ENCODE peak calls at places on chromosomes 4 and X, in four cellular contexts. One of them, this sample, is unnamed.

GRCh38 chr4:54227261-54228063 is 1.6 kb upstream of the PDGFRA start:
- DNase-seq in BE2C: no peak
- DNase-seq in hepatocyte: peak
- DNase-seq in GM12865: no peak
- DNase-seq in this sample: no peak

GRCh38 chr4:153489856-153490558 is 23.8 kb downstream of the TMEM131L start:
- DNase-seq in BE2C: no peak
- DNase-seq in hepatocyte: no peak
- DNase-seq in GM12865: no peak
- DNase-seq in this sample: no peak

GRCh38 chr4:98166025-98166730 is 22.9 kb upstream of the STPG2 start:
- DNase-seq in BE2C: no peak
- DNase-seq in hepatocyte: no peak
- DNase-seq in GM12865: no peak
- DNase-seq in this sample: peak

GRCh38 chr4:82851902-82852750 is 38.8 kb downstream of the SEC31A start:
- DNase-seq in BE2C: no peak
- DNase-seq in hepatocyte: peak
- DNase-seq in GM12865: peak
- DNase-seq in this sample: peak

GRCh38 chrX:115337735-115338134 is 48.2 kb downstream of the LUZP4 start:
- DNase-seq in BE2C: no peak
- DNase-seq in hepatocyte: no peak
- DNase-seq in GM12865: no peak
- DNase-seq in this sample: no peak

GRCh38 chr4:139776235-139776634 is 110.6 kb downstream of the MGST2 start:
- DNase-seq in BE2C: no peak
- DNase-seq in hepatocyte: no peak
- DNase-seq in GM12865: no peak
- DNase-seq in this sample: no peak

GRCh38 chr4:61011051-61011450 is 189.1 kb upstream of the ADGRL3 start:
- DNase-seq in BE2C: no peak
- DNase-seq in hepatocyte: no peak
- DNase-seq in GM12865: no peak
- DNase-seq in this sample: no peak

GRCh38 chrX:68936608-68937007 is 107.8 kb downstream of the EFNB1 start:
- DNase-seq in BE2C: no peak
- DNase-seq in hepatocyte: peak
- DNase-seq in GM12865: no peak
- DNase-seq in this sample: peak

GRCh38 chrX:21528076-21528475 is 130.1 kb downstream of the KLHL34 start:
- DNase-seq in BE2C: no peak
- DNase-seq in hepatocyte: no peak
- DNase-seq in GM12865: no peak
- DNase-seq in this sample: no peak

GRCh38 chr4:47465008-47465407 is 1.5 kb upstream of the COMMD8 start:
- DNase-seq in BE2C: no peak
- DNase-seq in hepatocyte: no peak
- DNase-seq in GM12865: peak
- DNase-seq in this sample: no peak

GRCh38 chr4:38322709-38323108 is 341.3 kb upstream of the KLF3 start:
- DNase-seq in BE2C: no peak
- DNase-seq in hepatocyte: no peak
- DNase-seq in GM12865: no peak
- DNase-seq in this sample: peak

GRCh38 chr4:30718889-30719252 is 1.3 kb upstream of the PCDH7 start:
- DNase-seq in BE2C: no peak
- DNase-seq in hepatocyte: peak
- DNase-seq in GM12865: no peak
- DNase-seq in this sample: no peak

GRCh38 chr4:81084029-81084428 is 53.5 kb downstream of the BMP3 start:
- DNase-seq in BE2C: no peak
- DNase-seq in hepatocyte: peak
- DNase-seq in GM12865: no peak
- DNase-seq in this sample: peak

GRCh38 chr4:130699004-130699403 is 1603.1 kb downstream of the C4orf33 start:
- DNase-seq in BE2C: no peak
- DNase-seq in hepatocyte: no peak
- DNase-seq in GM12865: no peak
- DNase-seq in this sample: no peak

GRCh38 chr4:76007089-76007559 is at the start of gene CXCL9:
- DNase-seq in BE2C: no peak
- DNase-seq in hepatocyte: no peak
- DNase-seq in GM12865: no peak
- DNase-seq in this sample: no peak

GRCh38 chrX:54042609-54043010 is 1.7 kb downstream of the PHF8 start:
- DNase-seq in BE2C: peak
- DNase-seq in hepatocyte: peak
- DNase-seq in GM12865: peak
- DNase-seq in this sample: peak

GRCh38 chr4:95505149-95505548 is 43.6 kb downstream of the UNC5C start:
- DNase-seq in BE2C: no peak
- DNase-seq in hepatocyte: no peak
- DNase-seq in GM12865: no peak
- DNase-seq in this sample: peak

GRCh38 chr4:153497988-153498967 is 32.1 kb downstream of the TMEM131L start:
- DNase-seq in BE2C: no peak
- DNase-seq in hepatocyte: peak
- DNase-seq in GM12865: peak
- DNase-seq in this sample: no peak

GRCh38 chrX:40158036-40158706 is 60.4 kb upstream of the BCOR start:
- DNase-seq in BE2C: peak
- DNase-seq in hepatocyte: peak
- DNase-seq in GM12865: no peak
- DNase-seq in this sample: no peak

GRCh38 chr4:151000747-151001429 is 14.2 kb downstream of the LRBA start:
- DNase-seq in BE2C: no peak
- DNase-seq in hepatocyte: no peak
- DNase-seq in GM12865: no peak
- DNase-seq in this sample: no peak

GRCh38 chrX:71910526-71911022 is at the start of gene NHSL2:
- DNase-seq in BE2C: peak
- DNase-seq in hepatocyte: peak
- DNase-seq in GM12865: no peak
- DNase-seq in this sample: no peak

GRCh38 chr4:56657128-56657527 is 24.0 kb downstream of the HOPX start:
- DNase-seq in BE2C: no peak
- DNase-seq in hepatocyte: no peak
- DNase-seq in GM12865: no peak
- DNase-seq in this sample: no peak

GRCh38 chr4:143411527-143412480 is 75.1 kb downstream of the GAB1 start:
- DNase-seq in BE2C: no peak
- DNase-seq in hepatocyte: no peak
- DNase-seq in GM12865: no peak
- DNase-seq in this sample: no peak

GRCh38 chr4:73019462-73020047 is 50.0 kb downstream of the COX18 start:
- DNase-seq in BE2C: peak
- DNase-seq in hepatocyte: peak
- DNase-seq in GM12865: peak
- DNase-seq in this sample: peak

GRCh38 chr4:89379541-89380035 is 72.0 kb upstream of the GPRIN3 start:
- DNase-seq in BE2C: no peak
- DNase-seq in hepatocyte: no peak
- DNase-seq in GM12865: no peak
- DNase-seq in this sample: no peak

GRCh38 chrX:39582091-39582490 is 515.7 kb downstream of the BCOR start:
- DNase-seq in BE2C: no peak
- DNase-seq in hepatocyte: peak
- DNase-seq in GM12865: no peak
- DNase-seq in this sample: no peak

GRCh38 chrX:72123471-72124185 is 8.1 kb downstream of the RTL5 start:
- DNase-seq in BE2C: peak
- DNase-seq in hepatocyte: peak
- DNase-seq in GM12865: no peak
- DNase-seq in this sample: no peak

GRCh38 chr4:80006935-80007744 is 65.9 kb downstream of the ANTXR2 start:
- DNase-seq in BE2C: no peak
- DNase-seq in hepatocyte: peak
- DNase-seq in GM12865: no peak
- DNase-seq in this sample: no peak

GRCh38 chr4:80035336-80035735 is 37.7 kb downstream of the ANTXR2 start:
- DNase-seq in BE2C: no peak
- DNase-seq in hepatocyte: peak
- DNase-seq in GM12865: peak
- DNase-seq in this sample: no peak

GRCh38 chr4:186416451-186417060 is 138.8 kb downstream of the MTNR1A start:
- DNase-seq in BE2C: no peak
- DNase-seq in hepatocyte: no peak
- DNase-seq in GM12865: no peak
- DNase-seq in this sample: no peak

GRCh38 chrX:49041683-49042529 is 1.3 kb downstream of the TFE3 start:
- DNase-seq in BE2C: no peak
- DNase-seq in hepatocyte: peak
- DNase-seq in GM12865: peak
- DNase-seq in this sample: no peak

GRCh38 chr4:146142768-146143167 is 32.8 kb upstream of the LSM6 start:
- DNase-seq in BE2C: no peak
- DNase-seq in hepatocyte: no peak
- DNase-seq in GM12865: no peak
- DNase-seq in this sample: no peak

GRCh38 chr4:79603681-79604080 is 195.7 kb upstream of the GK2 start:
- DNase-seq in BE2C: no peak
- DNase-seq in hepatocyte: no peak
- DNase-seq in GM12865: peak
- DNase-seq in this sample: no peak

GRCh38 chrX:103531002-103531401 is 11.7 kb upstream of the RAB40A start:
- DNase-seq in BE2C: no peak
- DNase-seq in hepatocyte: no peak
- DNase-seq in GM12865: no peak
- DNase-seq in this sample: peak

GRCh38 chr4:87007345-87008181 is 72.8 kb downstream of the AFF1 start:
- DNase-seq in BE2C: peak
- DNase-seq in hepatocyte: peak
- DNase-seq in GM12865: peak
- DNase-seq in this sample: peak

GRCh38 chr4:87005369-87005689 is 70.5 kb downstream of the AFF1 start:
- DNase-seq in BE2C: no peak
- DNase-seq in hepatocyte: no peak
- DNase-seq in GM12865: no peak
- DNase-seq in this sample: no peak

GRCh38 chr4:87009095-87009648 is 74.4 kb downstream of the AFF1 start:
- DNase-seq in BE2C: no peak
- DNase-seq in hepatocyte: no peak
- DNase-seq in GM12865: peak
- DNase-seq in this sample: no peak

GRCh38 chr4:87005690-87006461 is 71.1 kb downstream of the AFF1 start:
- DNase-seq in BE2C: no peak
- DNase-seq in hepatocyte: no peak
- DNase-seq in GM12865: peak
- DNase-seq in this sample: no peak

DNA sequence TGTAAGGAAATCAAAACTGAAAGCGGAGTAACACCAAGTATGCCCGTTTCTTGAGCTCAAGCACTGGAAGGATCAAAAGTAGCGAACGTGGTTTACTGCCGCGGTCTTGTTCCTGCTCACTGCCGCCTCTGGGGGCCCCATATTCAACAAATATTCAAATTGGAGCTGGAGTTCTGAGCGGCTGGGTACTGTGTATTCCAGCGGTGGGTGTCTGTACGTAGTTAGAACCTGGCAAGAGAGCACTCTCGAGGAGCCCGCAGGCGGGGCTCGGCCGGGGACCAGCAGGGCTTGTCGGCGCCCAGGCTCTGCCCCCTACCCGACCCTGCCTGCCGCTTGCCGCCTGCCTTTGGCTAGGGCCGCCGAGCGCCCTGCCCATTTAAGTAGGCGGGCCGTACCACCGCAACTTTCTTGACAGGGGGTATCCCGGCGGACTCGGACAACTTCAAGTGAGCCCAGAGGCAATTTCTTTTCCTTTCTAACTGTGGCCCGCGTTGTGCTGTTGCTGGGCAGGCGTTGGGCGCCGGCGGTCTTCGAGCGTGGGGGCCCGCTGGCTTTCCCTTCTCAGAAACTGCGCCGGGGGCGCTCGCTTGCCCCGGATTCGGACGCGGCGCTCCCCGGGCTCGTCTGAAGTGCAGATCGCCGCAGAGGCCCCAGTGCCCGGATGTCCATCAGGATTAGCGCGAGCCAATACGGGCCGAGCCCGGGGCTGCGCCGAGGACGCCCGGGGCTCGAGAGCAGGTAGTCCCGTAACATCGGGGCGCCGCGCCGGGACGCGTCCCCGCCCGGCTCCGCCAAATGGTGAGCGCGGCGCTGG is 71.9 kb downstream of the AFF1 start:
- DNase-seq in BE2C: peak
- DNase-seq in hepatocyte: peak
- DNase-seq in GM12865: peak
- DNase-seq in this sample: peak
- TF ChIP-seq CTCF in BE2C: peak
- TF ChIP-seq CTCF in hepatocyte: peak
- TF ChIP-seq CTCF in GM12865: peak
- TF ChIP-seq CTCF in this sample: peak

DNA sequence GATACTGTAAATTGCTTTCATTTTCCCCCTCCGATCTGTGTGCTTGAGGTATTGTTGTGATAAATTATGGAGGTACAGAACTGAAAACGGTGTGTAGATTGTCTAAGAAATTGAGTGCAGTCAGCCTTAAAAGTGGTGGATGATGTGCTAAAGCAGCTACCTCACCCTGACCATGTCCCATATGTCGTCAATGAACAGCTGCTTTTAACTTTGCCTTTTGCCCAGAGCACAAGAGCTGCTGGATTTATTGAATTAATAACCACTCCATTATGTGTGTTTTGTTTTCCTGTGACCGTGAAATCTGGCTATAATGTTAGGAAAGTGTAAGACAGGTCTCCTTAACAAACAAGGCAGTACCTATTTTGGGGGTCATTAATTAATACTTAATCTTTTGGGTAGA is 581.9 kb upstream of the PITX2 start:
- DNase-seq in BE2C: peak
- DNase-seq in hepatocyte: no peak
- DNase-seq in GM12865: no peak
- DNase-seq in this sample: no peak
- H3K4me3 ChIP-seq in BE2C: peak
- H3K4me3 ChIP-seq in hepatocyte: no peak
- H3K4me3 ChIP-seq in GM12865: no peak
- H3K4me3 ChIP-seq in this sample: no peak

GRCh38 chr4:2962099-2962455 is 1.1 kb downstream of the NOP14 start:
- DNase-seq in BE2C: no peak
- DNase-seq in hepatocyte: no peak
- DNase-seq in GM12865: peak
- DNase-seq in this sample: no peak
- TF ChIP-seq CTCF in BE2C: peak
- TF ChIP-seq CTCF in hepatocyte: no peak
- TF ChIP-seq CTCF in GM12865: peak
- TF ChIP-seq CTCF in this sample: no peak

GRCh38 chr4:182576609-182577289 is 333.5 kb downstream of the TENM3 start:
- DNase-seq in BE2C: peak
- DNase-seq in hepatocyte: peak
- DNase-seq in GM12865: no peak
- DNase-seq in this sample: no peak
- H3K4me3 ChIP-seq in BE2C: peak
- H3K4me3 ChIP-seq in hepatocyte: no peak
- H3K4me3 ChIP-seq in GM12865: no peak
- H3K4me3 ChIP-seq in this sample: no peak

GRCh38 chrX:120308959-120309872 is 2.0 kb downstream of the TMEM255A start:
- DNase-seq in BE2C: peak
- DNase-seq in hepatocyte: peak
- DNase-seq in GM12865: peak
- DNase-seq in this sample: peak
- TF ChIP-seq CTCF in BE2C: peak
- TF ChIP-seq CTCF in hepatocyte: peak
- TF ChIP-seq CTCF in GM12865: peak
- TF ChIP-seq CTCF in this sample: peak

This sample was measured in astrocyte of the cerebellum.